ENCODE peak calls at places on chromosomes 4 and X, in seven cellular contexts. One of them, this sample, is unnamed.
A peak's percentile ranks its signal among the peaks of the same experiment; 100 is the strongest.

GRCh38 chr4:53716011-53716410 is 124.7 kb upstream of the LNX1 start:
- DNase-seq in left ventricle myocardium inferior: no peak
- DNase-seq in neural progenitor cell: no peak
- DNase-seq in transverse colon: no peak
- DNase-seq in fibroblast of lung: peak; percentile 69
- DNase-seq in upper lobe of left lung: no peak
- DNase-seq in right cardiac atrium: no peak
- DNase-seq in this sample: no peak

GRCh38 chrX:28880136-28880535 is 292.9 kb downstream of the IL1RAPL1 start:
- DNase-seq in left ventricle myocardium inferior: no peak
- DNase-seq in transverse colon: no peak
- DNase-seq in upper lobe of left lung: no peak
- DNase-seq in right cardiac atrium: no peak
- DNase-seq in fibroblast of lung: peak; percentile 69
- DNase-seq in neural progenitor cell: peak; percentile 35
- DNase-seq in this sample: no peak

GRCh38 chr4:52643846-52644245 is 15.3 kb downstream of the USP46 start:
- DNase-seq in transverse colon: peak; percentile 21
- DNase-seq in left ventricle myocardium inferior: peak; percentile 87
- DNase-seq in right cardiac atrium: peak; percentile 82
- DNase-seq in neural progenitor cell: no peak
- DNase-seq in fibroblast of lung: peak; percentile 78
- DNase-seq in upper lobe of left lung: no peak
- DNase-seq in this sample: peak; percentile 76

GRCh38 chr4:22483551-22483981 is 32.3 kb downstream of the ADGRA3 start:
- DNase-seq in transverse colon: no peak
- DNase-seq in left ventricle myocardium inferior: no peak
- DNase-seq in upper lobe of left lung: no peak
- DNase-seq in neural progenitor cell: no peak
- DNase-seq in fibroblast of lung: peak; percentile 93
- DNase-seq in right cardiac atrium: no peak
- DNase-seq in this sample: no peak

GRCh38 chr4:7295201-7295916 is 103.0 kb downstream of the SORCS2 start:
- DNase-seq in left ventricle myocardium inferior: peak; percentile 65
- DNase-seq in fibroblast of lung: peak; percentile 69
- DNase-seq in transverse colon: peak; percentile 34
- DNase-seq in right cardiac atrium: peak; percentile 88
- DNase-seq in upper lobe of left lung: peak; percentile 86
- DNase-seq in neural progenitor cell: no peak
- DNase-seq in this sample: peak; percentile 63

GRCh38 chr4:90718926-90719325 is 591.7 kb downstream of the CCSER1 start:
- DNase-seq in fibroblast of lung: no peak
- DNase-seq in left ventricle myocardium inferior: no peak
- DNase-seq in right cardiac atrium: peak; percentile 12
- DNase-seq in upper lobe of left lung: no peak
- DNase-seq in transverse colon: no peak
- DNase-seq in neural progenitor cell: no peak
- DNase-seq in this sample: no peak

GRCh38 chr4:182741054-182741453 is 176.1 kb downstream of the DCTD start:
- DNase-seq in neural progenitor cell: no peak
- DNase-seq in left ventricle myocardium inferior: no peak
- DNase-seq in upper lobe of left lung: no peak
- DNase-seq in right cardiac atrium: no peak
- DNase-seq in transverse colon: no peak
- DNase-seq in fibroblast of lung: no peak
- DNase-seq in this sample: no peak

GRCh38 chrX:3712870-3713224 is 602 bp downstream of the PRKX start:
- DNase-seq in neural progenitor cell: no peak
- DNase-seq in upper lobe of left lung: no peak
- DNase-seq in transverse colon: peak; percentile 35
- DNase-seq in right cardiac atrium: no peak
- DNase-seq in left ventricle myocardium inferior: peak; percentile 14
- DNase-seq in fibroblast of lung: no peak
- DNase-seq in this sample: peak; percentile 48

GRCh38 chrX:140431521-140431920 is 73.3 kb downstream of the SOX3 start:
- DNase-seq in neural progenitor cell: no peak
- DNase-seq in right cardiac atrium: no peak
- DNase-seq in fibroblast of lung: peak; percentile 74
- DNase-seq in transverse colon: no peak
- DNase-seq in upper lobe of left lung: no peak
- DNase-seq in left ventricle myocardium inferior: no peak
- DNase-seq in this sample: no peak

GRCh38 chrX:46991664-46992063 is 79.4 kb downstream of the JADE3 start:
- DNase-seq in left ventricle myocardium inferior: no peak
- DNase-seq in transverse colon: no peak
- DNase-seq in upper lobe of left lung: no peak
- DNase-seq in neural progenitor cell: peak; percentile 57
- DNase-seq in right cardiac atrium: no peak
- DNase-seq in fibroblast of lung: no peak
- DNase-seq in this sample: no peak

GRCh38 chr4:130336585-130337217 is 1240.7 kb downstream of the C4orf33 start:
- DNase-seq in transverse colon: no peak
- DNase-seq in fibroblast of lung: peak; percentile 19
- DNase-seq in upper lobe of left lung: no peak
- DNase-seq in left ventricle myocardium inferior: no peak
- DNase-seq in neural progenitor cell: peak; percentile 23
- DNase-seq in right cardiac atrium: no peak
- DNase-seq in this sample: no peak

GRCh38 chrX:54182194-54182863 is 725 bp downstream of the FAM120C start:
- DNase-seq in right cardiac atrium: peak; percentile 81
- DNase-seq in left ventricle myocardium inferior: peak; percentile 55
- DNase-seq in fibroblast of lung: peak; percentile 38
- DNase-seq in upper lobe of left lung: peak; percentile 87
- DNase-seq in transverse colon: peak; percentile 70
- DNase-seq in neural progenitor cell: peak; percentile 57
- DNase-seq in this sample: peak; percentile 82

GRCh38 chr4:144709793-144710525 is 64.0 kb downstream of the HHIP start:
- DNase-seq in upper lobe of left lung: no peak
- DNase-seq in neural progenitor cell: no peak
- DNase-seq in fibroblast of lung: peak; percentile 89
- DNase-seq in transverse colon: peak; percentile 23
- DNase-seq in left ventricle myocardium inferior: no peak
- DNase-seq in right cardiac atrium: no peak
- DNase-seq in this sample: no peak

GRCh38 chr4:109798866-109799265 is 2.9 kb downstream of the CFI start:
- DNase-seq in transverse colon: no peak
- DNase-seq in right cardiac atrium: no peak
- DNase-seq in left ventricle myocardium inferior: no peak
- DNase-seq in upper lobe of left lung: no peak
- DNase-seq in neural progenitor cell: no peak
- DNase-seq in fibroblast of lung: no peak
- DNase-seq in this sample: no peak

GRCh38 chr4:182764137-182764536 is 153.0 kb downstream of the DCTD start:
- DNase-seq in left ventricle myocardium inferior: no peak
- DNase-seq in fibroblast of lung: peak; percentile 68
- DNase-seq in neural progenitor cell: no peak
- DNase-seq in upper lobe of left lung: no peak
- DNase-seq in transverse colon: no peak
- DNase-seq in right cardiac atrium: no peak
- DNase-seq in this sample: no peak

GRCh38 chr4:152956650-152957436 is 20.7 kb downstream of the FHDC1 start:
- DNase-seq in fibroblast of lung: peak; percentile 64
- DNase-seq in upper lobe of left lung: no peak
- DNase-seq in right cardiac atrium: no peak
- DNase-seq in transverse colon: peak; percentile 65
- DNase-seq in neural progenitor cell: no peak
- DNase-seq in left ventricle myocardium inferior: no peak
- DNase-seq in this sample: no peak

GRCh38 chrX:42085836-42086235 is 162.5 kb upstream of the CASK start:
- DNase-seq in upper lobe of left lung: no peak
- DNase-seq in neural progenitor cell: no peak
- DNase-seq in fibroblast of lung: peak; percentile 46
- DNase-seq in right cardiac atrium: no peak
- DNase-seq in left ventricle myocardium inferior: no peak
- DNase-seq in transverse colon: no peak
- DNase-seq in this sample: no peak

GRCh38 chr4:3304831-3305609 is 12.2 kb downstream of the RGS12 start:
- DNase-seq in left ventricle myocardium inferior: no peak
- DNase-seq in neural progenitor cell: no peak
- DNase-seq in fibroblast of lung: peak; percentile 57
- DNase-seq in upper lobe of left lung: no peak
- DNase-seq in right cardiac atrium: peak; percentile 78
- DNase-seq in transverse colon: no peak
- DNase-seq in this sample: peak; percentile 37

GRCh38 chr4:20284990-20285389 is 33.3 kb downstream of the SLIT2 start:
- DNase-seq in right cardiac atrium: no peak
- DNase-seq in left ventricle myocardium inferior: no peak
- DNase-seq in transverse colon: no peak
- DNase-seq in upper lobe of left lung: no peak
- DNase-seq in neural progenitor cell: no peak
- DNase-seq in fibroblast of lung: peak; percentile 72
- DNase-seq in this sample: no peak

GRCh38 chrX:154061801-154062200 is 35.7 kb downstream of the MECP2 start:
- DNase-seq in transverse colon: no peak
- DNase-seq in neural progenitor cell: no peak
- DNase-seq in right cardiac atrium: no peak
- DNase-seq in upper lobe of left lung: no peak
- DNase-seq in fibroblast of lung: no peak
- DNase-seq in left ventricle myocardium inferior: no peak
- DNase-seq in this sample: no peak

GRCh38 chr4:118773082-118773792 is 62.7 kb downstream of the SEC24D start:
- DNase-seq in left ventricle myocardium inferior: no peak
- DNase-seq in upper lobe of left lung: no peak
- DNase-seq in right cardiac atrium: no peak
- DNase-seq in neural progenitor cell: no peak
- DNase-seq in fibroblast of lung: peak; percentile 47
- DNase-seq in transverse colon: no peak
- DNase-seq in this sample: no peak

GRCh38 chr4:49018718-49019295 is 32.7 kb downstream of the CWH43 start:
- DNase-seq in right cardiac atrium: no peak
- DNase-seq in fibroblast of lung: no peak
- DNase-seq in neural progenitor cell: no peak
- DNase-seq in upper lobe of left lung: no peak
- DNase-seq in left ventricle myocardium inferior: no peak
- DNase-seq in transverse colon: no peak
- DNase-seq in this sample: no peak
- H3K9me3 ChIP-seq in right cardiac atrium: no peaks in the 10 kb centered on the region
- H3K9me3 ChIP-seq in fibroblast of lung: no peaks in the 10 kb centered on the region
- H3K9me3 ChIP-seq in neural progenitor cell: peaks cover 19% of the 10 kb centered on the region
- H3K9me3 ChIP-seq in upper lobe of left lung: no peaks in the 10 kb centered on the region
- H3K9me3 ChIP-seq in left ventricle myocardium inferior: peaks cover 47% of the 10 kb centered on the region
- H3K9me3 ChIP-seq in transverse colon: peaks cover 9% of the 10 kb centered on the region
- H3K9me3 ChIP-seq in this sample: no peaks in the 10 kb centered on the region

DNA sequence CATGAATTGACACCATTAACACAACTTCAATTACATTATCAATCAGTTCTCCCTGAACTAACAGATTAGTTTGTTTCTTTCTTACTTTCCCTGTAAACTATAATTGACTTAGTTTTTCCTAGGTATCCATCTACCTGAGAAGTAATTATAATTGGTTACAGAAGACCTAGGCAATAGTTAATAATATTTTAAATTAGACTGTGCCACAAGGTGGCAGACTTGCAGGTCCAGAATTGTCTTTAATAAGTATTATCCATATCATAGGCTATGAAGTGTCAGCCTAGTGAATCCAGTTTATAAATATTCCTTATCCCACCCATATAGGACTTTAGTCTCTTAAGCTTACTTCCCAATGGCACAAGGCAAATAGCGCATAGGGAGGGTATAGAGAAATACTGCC is 48.9 kb upstream of the FAM47B start:
- DNase-seq in transverse colon: no peak
- DNase-seq in upper lobe of left lung: no peak
- DNase-seq in neural progenitor cell: no peak
- DNase-seq in right cardiac atrium: no peak
- DNase-seq in fibroblast of lung: no peak
- DNase-seq in left ventricle myocardium inferior: no peak
- DNase-seq in this sample: no peak
- H3K9me3 ChIP-seq in transverse colon: no peaks in the 10 kb centered on the region
- H3K9me3 ChIP-seq in upper lobe of left lung: no peaks in the 10 kb centered on the region
- H3K9me3 ChIP-seq in neural progenitor cell: no peaks in the 10 kb centered on the region
- H3K9me3 ChIP-seq in right cardiac atrium: no peaks in the 10 kb centered on the region
- H3K9me3 ChIP-seq in fibroblast of lung: no peaks in the 10 kb centered on the region
- H3K9me3 ChIP-seq in left ventricle myocardium inferior: no peaks in the 10 kb centered on the region
- H3K9me3 ChIP-seq in this sample: no peaks in the 10 kb centered on the region

GRCh38 chr4:11216520-11216919 is 212.2 kb downstream of the HS3ST1 start:
- DNase-seq in transverse colon: no peak
- DNase-seq in fibroblast of lung: no peak
- DNase-seq in neural progenitor cell: no peak
- DNase-seq in right cardiac atrium: no peak
- DNase-seq in upper lobe of left lung: no peak
- DNase-seq in left ventricle myocardium inferior: no peak
- DNase-seq in this sample: no peak
- H3K9me3 ChIP-seq in transverse colon: no peaks in the 10 kb centered on the region
- H3K9me3 ChIP-seq in fibroblast of lung: no peaks in the 10 kb centered on the region
- H3K9me3 ChIP-seq in neural progenitor cell: no peaks in the 10 kb centered on the region
- H3K9me3 ChIP-seq in right cardiac atrium: no peaks in the 10 kb centered on the region
- H3K9me3 ChIP-seq in upper lobe of left lung: no peaks in the 10 kb centered on the region
- H3K9me3 ChIP-seq in left ventricle myocardium inferior: peaks cover 8% of the 10 kb centered on the region
- H3K9me3 ChIP-seq in this sample: no peaks in the 10 kb centered on the region

DNA sequence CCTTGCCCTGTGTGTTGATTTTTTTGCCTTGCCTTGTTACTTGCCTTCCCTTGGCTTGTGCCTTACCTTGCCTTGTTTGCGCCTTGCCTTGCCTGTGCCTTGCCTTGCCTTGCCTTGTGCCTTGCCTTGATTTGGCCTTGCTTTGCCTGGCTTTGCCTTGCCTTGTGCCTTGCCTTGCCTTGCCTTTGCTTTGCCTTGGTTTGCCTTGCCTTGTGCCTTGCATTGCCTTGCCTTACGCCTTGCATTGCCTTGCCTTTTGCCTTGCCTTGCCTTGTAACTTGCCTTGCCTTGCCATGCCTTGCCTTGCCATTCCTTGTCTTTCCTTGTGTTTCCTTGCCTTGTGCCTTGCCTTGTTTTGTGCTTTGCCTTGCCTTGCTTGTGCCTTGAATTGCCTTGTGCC is 94.6 kb downstream of the TAB3 start:
- DNase-seq in transverse colon: no peak
- DNase-seq in left ventricle myocardium inferior: no peak
- DNase-seq in neural progenitor cell: no peak
- DNase-seq in upper lobe of left lung: no peak
- DNase-seq in right cardiac atrium: no peak
- DNase-seq in fibroblast of lung: no peak
- DNase-seq in this sample: no peak
- H3K9me3 ChIP-seq in transverse colon: no peaks in the 10 kb centered on the region
- H3K9me3 ChIP-seq in left ventricle myocardium inferior: no peaks in the 10 kb centered on the region
- H3K9me3 ChIP-seq in neural progenitor cell: no peaks in the 10 kb centered on the region
- H3K9me3 ChIP-seq in upper lobe of left lung: no peaks in the 10 kb centered on the region
- H3K9me3 ChIP-seq in right cardiac atrium: no peaks in the 10 kb centered on the region
- H3K9me3 ChIP-seq in fibroblast of lung: no peaks in the 10 kb centered on the region
- H3K9me3 ChIP-seq in this sample: no peaks in the 10 kb centered on the region

This sample was measured in lower lobe of right lung.